ENCODE peak calls at places on chromosomes 3 and 15, in eight cellular contexts. K is MCF 10A, F is B cell, L is Peyer's patch, O is HepG2, X is endothelial cell, J is fibroblast of villous mesenchyme, W is GM13977. T is an unnamed sample.
A peak's percentile ranks its signal among the peaks of the same experiment; 100 is the strongest.

GRCh38 chr3:23820888-23821287 is 15.1 kb downstream of the UBE2E1 start:
- DNase-seq in K (no peak), F (no peak), L (no peak), O (no peak), X (no peak), J (no peak), W (no peak), T (no peak)

GRCh38 chr3:58562498-58562897 is 14.7 kb downstream of the FAM107A start:
- DNase-seq in K (no peak), F (no peak), L (no peak), O (no peak), X (no peak), J (no peak), W (no peak), T (no peak)

GRCh38 chr15:81000144-81000625 is 538 bp upstream of the TLNRD1 start:
- DNase-seq in K (peak; percentile 15), F (no peak), L (no peak), O (peak; percentile 27), X (no peak), J (no peak), W (no peak), T (peak; percentile 36)

GRCh38 chr15:50166216-50166615 is 15.8 kb upstream of the SLC27A2 start:
- DNase-seq in K (peak; percentile 20), F (no peak), L (no peak), O (no peak), X (no peak), J (peak; percentile 75), W (no peak), T (no peak)

GRCh38 chr3:145760036-145760435 is 400.9 kb downstream of the PLOD2 start:
- DNase-seq in K (no peak), F (no peak), L (no peak), O (no peak), X (no peak), J (no peak), W (no peak), T (no peak)

GRCh38 chr3:151483961-151484360 is 23.1 kb upstream of the IGSF10 start:
- DNase-seq in K (no peak), F (no peak), L (no peak), O (peak; percentile 5), X (no peak), J (no peak), W (no peak), T (no peak)

GRCh38 chr3:197154-197855 is 742 bp downstream of the CHL1 start:
- DNase-seq in K (no peak), F (peak; percentile 77), L (peak; percentile 50), O (no peak), X (peak; percentile 4), J (no peak), W (peak; percentile 49), T (peak; percentile 61)

GRCh38 chr3:99669879-99670555 is 31.6 kb downstream of the COL8A1 start:
- DNase-seq in K (no peak), F (no peak), L (no peak), O (no peak), X (no peak), J (no peak), W (no peak), T (no peak)

GRCh38 chr3:23686535-23686934 is 119.2 kb upstream of the UBE2E1 start:
- DNase-seq in K (no peak), F (no peak), L (no peak), O (no peak), X (no peak), J (no peak), W (no peak), T (no peak)

GRCh38 chr15:35123743-35124142 is 38.6 kb upstream of the NANOGP8 start:
- DNase-seq in K (no peak), F (no peak), L (no peak), O (no peak), X (no peak), J (peak; percentile 32), W (no peak), T (no peak)

GRCh38 chr3:182913889-182914288 is 66.4 kb downstream of the DCUN1D1 start:
- DNase-seq in K (no peak), F (no peak), L (no peak), O (no peak), X (no peak), J (peak; percentile 23), W (peak; percentile 41), T (peak; percentile 37)

GRCh38 chr15:79682285-79682684 is 214.5 kb downstream of the MTHFS start:
- DNase-seq in K (peak; percentile 74), F (no peak), L (no peak), O (no peak), X (no peak), J (peak; percentile 69), W (no peak), T (no peak)

GRCh38 chr3:184786271-184787010 is 25.5 kb upstream of the VPS8 start:
- DNase-seq in K (no peak), F (no peak), L (peak; percentile 68), O (no peak), X (no peak), J (peak; percentile 80), W (no peak), T (no peak)

GRCh38 chr15:88982304-88982945 is 69.2 kb upstream of the MFGE8 start:
- DNase-seq in K (peak; percentile 61), F (no peak), L (no peak), O (no peak), X (no peak), J (peak; percentile 84), W (peak; percentile 74), T (peak; percentile 76)

GRCh38 chr3:159884661-159885402 is 103.8 kb upstream of the IL12A start:
- DNase-seq in K (peak; percentile 46), F (peak; percentile 42), L (no peak), O (peak; percentile 9), X (no peak), J (peak; percentile 63), W (peak; percentile 51), T (peak; percentile 49)

GRCh38 chr3:157471051-157471450 is 32.2 kb downstream of the VEPH1 start:
- DNase-seq in K (no peak), F (no peak), L (no peak), O (no peak), X (no peak), J (no peak), W (no peak), T (no peak)
- TF ChIP-seq CTCF in K (no peak), F (no peak), L (no peak), O (no peak), X (no peak), J (no peak), W (no peak), T (no peak)

DNA sequence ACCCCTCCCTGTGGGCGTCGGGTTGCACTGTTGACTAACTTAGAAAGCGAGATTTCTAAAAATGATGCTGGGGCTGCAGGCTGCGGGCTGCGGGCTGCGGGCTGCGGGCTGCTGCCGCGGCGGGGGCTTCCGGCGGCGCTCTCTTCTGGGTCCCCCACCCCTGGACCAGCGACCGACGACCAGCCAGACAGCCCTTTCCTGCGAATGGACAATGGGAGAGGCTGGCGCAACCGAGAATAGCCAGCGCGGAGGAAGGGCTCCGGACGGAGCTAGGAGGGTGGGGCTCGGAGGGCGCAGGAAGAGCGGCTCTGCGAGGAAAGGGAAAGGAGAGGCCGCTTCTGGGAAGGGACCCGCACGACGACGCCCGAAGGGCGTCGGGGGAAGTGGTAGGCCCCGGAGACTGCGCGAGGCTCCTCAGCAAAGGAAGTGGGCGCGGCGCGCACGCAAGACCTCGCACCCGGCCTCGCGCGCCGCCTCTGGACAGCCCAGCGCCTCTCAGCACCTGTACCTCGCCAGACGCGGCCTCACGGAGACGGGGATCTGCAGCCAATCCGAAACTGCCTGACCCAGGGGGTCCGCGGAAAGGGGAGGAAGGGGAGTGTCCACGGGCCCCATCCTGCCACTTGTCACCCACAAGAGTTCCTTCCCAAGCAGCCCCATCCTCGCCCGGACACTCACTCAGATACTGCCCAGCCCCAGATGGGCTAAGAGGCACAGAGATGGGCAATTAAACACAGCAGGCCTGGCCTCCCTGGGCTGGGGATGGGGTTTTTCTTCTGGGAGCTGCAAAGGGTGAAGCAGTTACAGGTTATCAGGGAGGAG is 70.7 kb downstream of the SLC12A8 start:
- DNase-seq in K (no peak), F (peak; percentile 69), L (peak; percentile 90), O (no peak), X (peak; percentile 63), J (peak; percentile 51), W (peak; percentile 79), T (peak; percentile 80)
- TF ChIP-seq CTCF in K (no peak), F (peak; percentile 9), L (no peak), O (no peak), X (no peak), J (peak; percentile 33), W (peak; percentile 73), T (peak; percentile 34)

GRCh38 chr3:122857019-122857418 is 62.1 kb downstream of the SLC49A4 start:
- DNase-seq in K (peak; percentile 54), F (no peak), L (no peak), O (no peak), X (no peak), J (peak; percentile 43), W (peak; percentile 15), T (no peak)

GRCh38 chr3:122859021-122859805 is 64.3 kb downstream of the SLC49A4 start:
- DNase-seq in K (no peak), F (no peak), L (no peak), O (no peak), X (no peak), J (no peak), W (no peak), T (no peak)

DNA sequence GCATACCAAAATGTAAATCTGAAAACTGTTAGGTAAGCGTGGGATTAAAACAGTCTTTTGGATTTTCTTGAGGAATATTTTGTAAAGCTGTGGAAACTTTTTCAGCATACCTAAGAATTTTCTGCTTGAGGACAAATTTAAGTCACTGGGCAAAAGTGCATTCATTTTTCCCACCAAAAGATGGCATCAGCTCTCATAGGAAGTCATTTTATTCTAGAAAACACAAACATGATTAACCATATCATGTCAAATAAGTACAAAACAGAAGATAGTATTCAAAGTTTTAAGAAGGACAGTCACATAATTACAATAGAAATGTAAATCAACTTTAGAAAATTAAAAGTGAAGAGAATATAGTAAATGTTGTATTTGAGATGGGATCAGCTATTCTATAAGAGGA is 63.5 kb downstream of the SLC49A4 start:
- DNase-seq in K (peak; percentile 37), F (no peak), L (no peak), O (peak; percentile 12), X (no peak), J (peak; percentile 26), W (no peak), T (no peak)
- TF ChIP-seq CTCF in K (peak; percentile 37), F (no peak), L (no peak), O (peak; percentile 48), X (no peak), J (peak; percentile 23), W (peak; percentile 40), T (no peak)

GRCh38 chr3:194984026-194984425 is 286.9 kb downstream of the XXYLT1 start:
- DNase-seq in K (no peak), F (no peak), L (no peak), O (no peak), X (no peak), J (no peak), W (no peak), T (no peak)

GRCh38 chr3:194983620-194984019 is 287.3 kb downstream of the XXYLT1 start:
- DNase-seq in K (no peak), F (no peak), L (no peak), O (no peak), X (no peak), J (no peak), W (no peak), T (no peak)

GRCh38 chr3:194984624-194985023 is 286.3 kb downstream of the XXYLT1 start:
- DNase-seq in K (no peak), F (no peak), L (no peak), O (no peak), X (no peak), J (no peak), W (no peak), T (no peak)

GRCh38 chr3:194986208-194987043 is 284.5 kb downstream of the XXYLT1 start:
- DNase-seq in K (peak; percentile 95), F (no peak), L (no peak), O (peak; percentile 25), X (no peak), J (no peak), W (no peak), T (no peak)

GRCh38 chr3:194985031-194985578 is 285.9 kb downstream of the XXYLT1 start:
- DNase-seq in K (no peak), F (no peak), L (peak; percentile 81), O (peak; percentile 46), X (peak; percentile 47), J (peak; percentile 82), W (no peak), T (no peak)
- TF ChIP-seq CTCF in K (no peak), F (no peak), L (no peak), O (peak; percentile 56), X (no peak), J (peak; percentile 51), W (no peak), T (no peak)